ENCODE peak calls at places on chromosome 9, in five cellular contexts. B is T follicular helper cell; H is pons; I is RPMI7951; V is CD4-positive, alpha-beta memory T cell. U is an unnamed sample.

GRCh38 chr9:131410051-131410491 is 16.2 kb downstream of the PRRC2B start:
- DNase-seq in B (no peak), H (no peak), I (peak), V (peak), U (no peak)

GRCh38 chr9:128101690-128102089 is 25.8 kb downstream of the PTGES2 start:
- DNase-seq in B (no peak), H (no peak), I (no peak), V (no peak), U (no peak)

GRCh38 chr9:33843312-33843950 is 26.5 kb downstream of the UBE2R2 start:
- DNase-seq in B (no peak), H (no peak), I (no peak), V (no peak), U (no peak)

GRCh38 chr9:133848471-133848870 is 110.3 kb upstream of the SARDH start:
- DNase-seq in B (no peak), H (no peak), I (no peak), V (no peak), U (no peak)

GRCh38 chr9:5899292-5899691 is 8.6 kb downstream of the MLANA start:
- DNase-seq in B (no peak), H (no peak), I (no peak), V (no peak), U (no peak)

GRCh38 chr9:79221084-79221483 is 350.7 kb upstream of the TLE4 start:
- DNase-seq in B (no peak), H (no peak), I (peak), V (no peak), U (no peak)

GRCh38 chr9:100534401-100534800 is 43.5 kb upstream of the CAVIN4 start:
- DNase-seq in B (no peak), H (peak), I (no peak), V (no peak), U (no peak)

GRCh38 chr9:122138560-122139268 is 20.9 kb downstream of the NDUFA8 start:
- DNase-seq in B (no peak), H (no peak), I (no peak), V (no peak), U (no peak)

GRCh38 chr9:9790216-9790872 is 822.5 kb downstream of the PTPRD start:
- DNase-seq in B (no peak), H (peak), I (no peak), V (no peak), U (no peak)

GRCh38 chr9:111743275-111743674 is 51.5 kb downstream of the SHOC1 start:
- DNase-seq in B (no peak), H (no peak), I (peak), V (no peak), U (no peak)

GRCh38 chr9:14437336-14438231 is 123.6 kb upstream of the NFIB start:
- DNase-seq in B (no peak), H (no peak), I (peak), V (no peak), U (no peak)

GRCh38 chr9:69089491-69089890 is 53.9 kb downstream of the FXN start:
- DNase-seq in B (no peak), H (no peak), I (no peak), V (no peak), U (no peak)

GRCh38 chr9:4366649-4367330 is 66.9 kb upstream of the GLIS3 start:
- DNase-seq in B (no peak), H (peak), I (peak), V (no peak), U (no peak)

GRCh38 chr9:87763286-87763685 is 37.4 kb downstream of the CTSL start:
- DNase-seq in B (no peak), H (no peak), I (no peak), V (no peak), U (no peak)

GRCh38 chr9:109272045-109272444 is 48.8 kb downstream of the EPB41L4B start:
- DNase-seq in B (no peak), H (no peak), I (no peak), V (no peak), U (no peak)

GRCh38 chr9:6024035-6024554 is 8.7 kb upstream of the RANBP6 start:
- DNase-seq in B (no peak), H (no peak), I (peak), V (no peak), U (no peak)

GRCh38 chr9:94999832-95000231 is 273.3 kb downstream of the AOPEP start:
- DNase-seq in B (no peak), H (no peak), I (no peak), V (no peak), U (no peak)

GRCh38 chr9:445033-445432 is 230.4 kb downstream of the DOCK8 start:
- DNase-seq in B (no peak), H (no peak), I (no peak), V (no peak), U (no peak)

GRCh38 chr9:112299514-112299913 is 33.9 kb downstream of the PTBP3 start:
- DNase-seq in B (no peak), H (no peak), I (peak), V (no peak), U (no peak)

GRCh38 chr9:106107716-106108115 is 413.4 kb downstream of the TMEM38B start:
- DNase-seq in B (no peak), H (no peak), I (peak), V (no peak), U (no peak)

GRCh38 chr9:591292-591691 is 250.2 kb upstream of the DMRT1 start:
- DNase-seq in B (no peak), H (no peak), I (no peak), V (no peak), U (no peak)

GRCh38 chr9:83572524-83572923 is 34.3 kb upstream of the FRMD3 start:
- DNase-seq in B (no peak), H (peak), I (peak), V (no peak), U (no peak)

GRCh38 chr9:137056739-137057407 is 3.0 kb upstream of the ENTPD2 start:
- DNase-seq in B (no peak), H (no peak), I (no peak), V (no peak), U (no peak)

GRCh38 chr9:79592736-79593493 is 21.1 kb downstream of the TLE4 start:
- DNase-seq in B (no peak), H (peak), I (peak), V (peak), U (no peak)

GRCh38 chr9:136485651-136486050 is 2.8 kb upstream of the SEC16A start:
- DNase-seq in B (no peak), H (no peak), I (no peak), V (no peak), U (no peak)

GRCh38 chr9:73149371-73150067 is 2.1 kb upstream of the ANXA1 start:
- DNase-seq in B (no peak), H (no peak), I (peak), V (peak), U (no peak)

GRCh38 chr9:89038354-89039091 is 47.3 kb downstream of the S1PR3 start:
- DNase-seq in B (no peak), H (peak), I (peak), V (no peak), U (no peak)

GRCh38 chr9:86921141-86921868 is 26.0 kb downstream of the GAS1 start:
- DNase-seq in B (no peak), H (no peak), I (no peak), V (no peak), U (no peak)

GRCh38 chr9:135290566-135290965 is 189.0 kb upstream of the PPP1R26 start:
- DNase-seq in B (no peak), H (no peak), I (no peak), V (no peak), U (no peak)

GRCh38 chr9:8725635-8726034 is 926.1 kb upstream of the DMAC1 start:
- DNase-seq in B (no peak), H (no peak), I (no peak), V (no peak), U (no peak)

GRCh38 chr9:14203366-14204056 is 110.4 kb downstream of the NFIB start:
- DNase-seq in B (no peak), H (peak), I (no peak), V (no peak), U (no peak)